ENCODE peak calls at places on chromosome 12, in eight cellular contexts. I is OCI-LY7, Q is fibroblast of lung, N is mesenchymal stem cell, M is GM23248, P is SK-N-SH, K is mammary epithelial cell, E is A549. A is an unnamed sample.

GRCh38 chr12:95763809-95764253 is 26.7 kb downstream of the NTN4 start:
- DNase-seq in I (no peak), Q (peak), N (peak), M (peak), P (no peak), K (peak), E (peak), A (peak)

GRCh38 chr12:101710289-101710688 is 12.8 kb downstream of the CHPT1 start:
- DNase-seq in I (no peak), Q (no peak), N (no peak), M (no peak), P (no peak), K (no peak), E (no peak), A (no peak)

GRCh38 chr12:93130371-93131049 is 201.4 kb upstream of the EEA1 start:
- DNase-seq in I (no peak), Q (no peak), N (no peak), M (no peak), P (no peak), K (no peak), E (no peak), A (no peak)

GRCh38 chr12:130711751-130712150 is 4.3 kb downstream of the RIMBP2 start:
- DNase-seq in I (no peak), Q (no peak), N (no peak), M (no peak), P (no peak), K (no peak), E (no peak), A (no peak)

GRCh38 chr12:89238593-89238992 is 113.7 kb downstream of the DUSP6 start:
- DNase-seq in I (no peak), Q (no peak), N (no peak), M (no peak), P (no peak), K (no peak), E (no peak), A (no peak)

GRCh38 chr12:105167346-105167745 is 59.8 kb downstream of the WASHC4 start:
- DNase-seq in I (no peak), Q (peak), N (no peak), M (peak), P (no peak), K (no peak), E (no peak), A (no peak)

GRCh38 chr12:109358154-109358869 is 10.6 kb downstream of the MYO1H start:
- DNase-seq in I (no peak), Q (peak), N (no peak), M (peak), P (peak), K (no peak), E (no peak), A (no peak)

GRCh38 chr12:131142891-131143637 is 189.4 kb downstream of the ADGRD1 start:
- DNase-seq in I (no peak), Q (no peak), N (no peak), M (no peak), P (peak), K (no peak), E (peak), A (no peak)

DNA sequence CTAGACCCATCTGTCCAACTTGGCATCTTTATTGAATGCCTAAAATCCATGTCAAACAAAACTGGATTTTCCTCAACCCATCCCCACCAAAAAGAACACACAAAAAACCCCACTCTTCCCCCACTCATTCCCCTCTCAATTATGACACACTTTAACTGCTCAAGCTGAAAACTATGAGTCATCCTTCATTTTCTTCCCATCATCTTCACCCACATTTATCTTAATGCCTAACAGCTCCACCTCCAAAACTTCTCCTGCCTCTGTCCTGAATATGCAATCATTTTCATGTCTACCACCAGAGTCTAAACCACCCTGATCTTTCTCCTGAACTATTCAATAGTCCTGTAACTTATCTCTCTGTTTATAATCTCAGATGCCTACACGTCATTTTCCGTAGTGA is 239.7 kb downstream of the BCAT1 start:
- DNase-seq in I (no peak), Q (peak), N (peak), M (peak), P (no peak), K (peak), E (no peak), A (no peak)
- H3K4me2 ChIP-seq in I (no peak), Q (no peak), N (no peak), M (no peak), P (no peak), K (no peak), E (no peak), A (no peak)

GRCh38 chr12:79706676-79707075 is 15.9 kb upstream of the PAWR start:
- DNase-seq in I (no peak), Q (no peak), N (no peak), M (peak), P (no peak), K (peak), E (no peak), A (no peak)

GRCh38 chr12:79715308-79715707 is 24.5 kb upstream of the PAWR start:
- DNase-seq in I (no peak), Q (no peak), N (no peak), M (no peak), P (no peak), K (no peak), E (no peak), A (no peak)

GRCh38 chr12:79706156-79706555 is 15.4 kb upstream of the PAWR start:
- DNase-seq in I (no peak), Q (no peak), N (no peak), M (peak), P (no peak), K (peak), E (no peak), A (no peak)

GRCh38 chr12:79707830-79708229 is 17.1 kb upstream of the PAWR start:
- DNase-seq in I (no peak), Q (no peak), N (no peak), M (no peak), P (no peak), K (no peak), E (no peak), A (no peak)

GRCh38 chr12:79710707-79711483 is 20.1 kb upstream of the PAWR start:
- DNase-seq in I (no peak), Q (no peak), N (no peak), M (no peak), P (no peak), K (no peak), E (no peak), A (no peak)
- H3K4me2 ChIP-seq in I (no peak), Q (no peak), N (no peak), M (no peak), P (no peak), K (no peak), E (no peak), A (peak)

DNA sequence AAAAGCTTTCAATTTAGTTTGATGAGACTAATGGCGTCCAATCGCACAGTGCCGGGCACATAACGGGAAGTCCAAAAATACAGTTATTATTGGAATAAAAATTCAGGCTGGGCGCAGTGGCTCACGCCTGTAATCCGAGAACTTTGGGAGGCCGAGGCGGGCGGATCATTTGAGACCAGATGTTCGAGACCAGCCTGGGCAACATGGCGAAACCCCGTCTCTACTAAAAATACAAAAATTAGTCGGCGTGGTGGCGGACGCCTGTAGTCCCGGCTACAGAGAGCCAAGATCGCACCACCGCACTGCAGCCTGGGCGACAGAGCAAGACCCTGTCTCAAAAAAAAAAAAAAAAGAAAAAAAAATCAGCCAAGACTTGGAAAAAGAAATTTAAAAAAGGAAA is 1.2 kb upstream of the FKBP4 start:
- DNase-seq in I (no peak), Q (no peak), N (no peak), M (no peak), P (no peak), K (no peak), E (no peak), A (no peak)
- H3K4me2 ChIP-seq in I (peak), Q (no peak), N (no peak), M (no peak), P (no peak), K (no peak), E (no peak), A (no peak)

DNA sequence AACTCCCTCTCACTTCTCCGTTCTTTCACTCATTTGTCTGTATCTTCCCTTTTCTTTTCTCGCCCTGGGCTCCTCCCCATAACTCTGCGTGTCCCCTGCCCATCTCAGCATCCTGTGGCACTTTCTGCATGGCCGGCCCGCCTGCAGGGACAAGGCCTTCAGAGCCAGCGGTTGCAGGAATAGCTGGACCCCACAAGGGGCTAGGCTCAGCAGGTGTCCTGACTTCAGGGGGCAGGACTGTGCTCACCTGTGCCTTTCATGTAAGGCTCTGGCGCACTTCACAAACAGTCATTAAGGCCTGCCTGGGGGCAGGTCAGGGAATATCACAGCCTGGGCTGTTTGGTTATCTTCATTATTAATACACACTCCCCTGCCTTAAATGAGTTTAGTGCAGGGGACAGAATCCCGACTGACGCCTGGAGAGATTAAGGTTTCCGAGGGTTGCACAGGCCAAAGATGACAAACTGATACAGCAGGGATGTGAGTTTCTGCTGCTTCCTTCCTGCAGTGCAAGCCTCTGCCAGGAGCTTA is 768.8 kb upstream of the TBX3 start:
- DNase-seq in I (no peak), Q (no peak), N (no peak), M (no peak), P (peak), K (no peak), E (no peak), A (no peak)
- H3K4me2 ChIP-seq in I (no peak), Q (no peak), N (no peak), M (no peak), P (no peak), K (no peak), E (no peak), A (no peak)

GRCh38 chr12:26906704-26907103 is 31.1 kb downstream of the INTS13 start:
- DNase-seq in I (no peak), Q (no peak), N (no peak), M (no peak), P (peak), K (peak), E (no peak), A (no peak)

DNA sequence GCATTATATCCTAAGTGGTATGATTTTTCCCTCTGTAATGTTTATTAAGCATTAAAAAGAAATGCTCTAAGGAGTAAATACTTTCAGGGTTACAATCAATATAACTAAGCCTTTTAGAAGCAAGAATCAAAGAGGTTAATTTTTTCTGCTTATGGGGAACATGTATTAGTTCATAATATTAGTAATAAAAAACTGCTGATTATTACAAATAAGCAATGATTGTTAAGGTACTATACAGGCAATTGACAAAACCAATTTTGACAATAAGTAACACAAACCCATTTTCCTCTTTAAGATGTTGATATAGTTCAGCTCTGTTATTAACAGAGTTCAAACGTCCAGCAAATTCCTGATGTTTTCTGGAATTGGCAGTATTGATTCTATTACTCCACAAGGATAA is 31.8 kb downstream of the INTS13 start:
- DNase-seq in I (no peak), Q (no peak), N (no peak), M (no peak), P (no peak), K (no peak), E (no peak), A (no peak)
- H3K4me2 ChIP-seq in I (no peak), Q (no peak), N (no peak), M (no peak), P (no peak), K (no peak), E (no peak), A (no peak)

GRCh38 chr12:116217045-116217444 is 60.4 kb downstream of the MED13L start:
- DNase-seq in I (no peak), Q (no peak), N (no peak), M (peak), P (no peak), K (no peak), E (no peak), A (no peak)

GRCh38 chr12:116220756-116221155 is 56.7 kb downstream of the MED13L start:
- DNase-seq in I (no peak), Q (no peak), N (no peak), M (no peak), P (no peak), K (no peak), E (no peak), A (no peak)

GRCh38 chr12:116222358-116222757 is 55.1 kb downstream of the MED13L start:
- DNase-seq in I (no peak), Q (peak), N (peak), M (peak), P (no peak), K (peak), E (no peak), A (peak)
- H3K4me2 ChIP-seq in I (no peak), Q (no peak), N (no peak), M (no peak), P (no peak), K (no peak), E (peak), A (no peak)

GRCh38 chr12:123070267-123071081 is 80.4 kb downstream of the PITPNM2 start:
- DNase-seq in I (no peak), Q (no peak), N (no peak), M (no peak), P (peak), K (peak), E (no peak), A (peak)
- H3K4me2 ChIP-seq in I (no peak), Q (peak), N (no peak), M (no peak), P (no peak), K (no peak), E (no peak), A (peak)